ENCODE peak calls at places on chromosomes 11 and 22, in seven cellular contexts. F is mesenchymal stem cell, H is neuronal stem cell, T is H9, W is IMR-90, S is mesendoderm, R is H1. M is an unnamed sample.

GRCh38 chr11:119093951-119094815 is 7.5 kb downstream of the DPAGT1 start:
- DNase-seq in R (peak), F (peak), S (no peak), H (no peak), W (peak), T (no peak), M (peak)

GRCh38 chr11:5937868-5938602 is 4.0 kb upstream of the OR56A3 start:
- DNase-seq in T (no peak), H (no peak), S (no peak), W (no peak), R (no peak), F (no peak), M (peak)

GRCh38 chr11:36069576-36070214 is 125.8 kb downstream of the LDLRAD3 start:
- DNase-seq in H (peak), F (no peak), R (no peak), T (peak), W (no peak), S (peak), M (no peak)

GRCh38 chr11:81802591-81802990 is 931.1 kb downstream of the FAM181B start:
- DNase-seq in R (no peak), F (no peak), H (no peak), S (peak), T (no peak), W (no peak), M (peak)

GRCh38 chr22:36619797-36620390 is 83.7 kb downstream of the CACNG2 start:
- DNase-seq in H (no peak), W (no peak), S (no peak), T (no peak), R (no peak), F (no peak), M (no peak)

GRCh38 chr22:29751139-29751538 is 15.7 kb downstream of the ZMAT5 start:
- DNase-seq in T (no peak), R (no peak), S (no peak), F (no peak), H (no peak), W (peak), M (no peak)

GRCh38 chr11:128544625-128545024 is 42.7 kb downstream of the ETS1 start:
- DNase-seq in W (peak), H (no peak), S (no peak), F (peak), R (no peak), T (no peak), M (no peak)

GRCh38 chr11:56885854-56886253 is 102.9 kb upstream of the OR5AK2 start:
- DNase-seq in T (no peak), H (no peak), W (no peak), R (no peak), S (no peak), F (no peak), M (no peak)

GRCh38 chr11:45651841-45652745 is 13.3 kb downstream of the CHST1 start:
- DNase-seq in W (no peak), R (peak), F (no peak), H (no peak), S (no peak), T (peak), M (no peak)

GRCh38 chr11:116990061-116990473 is 108.2 kb downstream of the SIK3 start:
- DNase-seq in T (no peak), W (peak), S (no peak), R (no peak), F (peak), H (no peak), M (no peak)

GRCh38 chr22:45166935-45167334 is 3.2 kb downstream of the NUP50 start:
- DNase-seq in H (no peak), T (no peak), F (no peak), R (no peak), W (no peak), S (no peak), M (no peak)

GRCh38 chr11:30445056-30445455 is 122.2 kb downstream of the ARL14EP start:
- DNase-seq in H (peak), T (no peak), W (no peak), S (peak), R (no peak), F (no peak), M (no peak)

GRCh38 chr22:34570408-34570807 is 495.6 kb upstream of the ISX start:
- DNase-seq in S (no peak), R (no peak), H (no peak), F (no peak), W (no peak), T (no peak), M (no peak)

GRCh38 chr22:38951734-38952133 is 5.7 kb upstream of the APOBEC3A start:
- DNase-seq in F (no peak), H (no peak), W (no peak), S (no peak), T (no peak), R (no peak), M (no peak)

GRCh38 chr22:38947321-38948112 is 9.9 kb upstream of the APOBEC3A start:
- DNase-seq in F (no peak), T (no peak), R (no peak), S (no peak), H (peak), W (no peak), M (peak)

GRCh38 chr22:38948181-38948940 is 9.0 kb upstream of the APOBEC3A start:
- DNase-seq in F (no peak), H (no peak), S (no peak), T (no peak), R (no peak), W (no peak), M (no peak)

GRCh38 chr22:38950527-38951111 is 6.8 kb upstream of the APOBEC3A start:
- DNase-seq in R (no peak), S (no peak), T (no peak), H (no peak), F (no peak), W (no peak), M (no peak)

GRCh38 chr22:38949889-38950405 is 7.5 kb upstream of the APOBEC3A start:
- DNase-seq in H (no peak), R (no peak), W (no peak), F (no peak), T (no peak), S (no peak), M (no peak)
- H2BK120ac ChIP-seq in H (no peak), R (no peak), W (no peak), F (no peak), T (no peak), S (no peak), M (no peak)

GRCh38 chr22:48779211-48779643 is 1048.4 kb downstream of the BRD1 start:
- DNase-seq in F (no peak), W (no peak), H (no peak), T (no peak), R (peak), S (no peak), M (no peak)
- H2BK120ac ChIP-seq in F (no peak), W (no peak), H (no peak), T (no peak), R (no peak), S (no peak), M (no peak)

DNA sequence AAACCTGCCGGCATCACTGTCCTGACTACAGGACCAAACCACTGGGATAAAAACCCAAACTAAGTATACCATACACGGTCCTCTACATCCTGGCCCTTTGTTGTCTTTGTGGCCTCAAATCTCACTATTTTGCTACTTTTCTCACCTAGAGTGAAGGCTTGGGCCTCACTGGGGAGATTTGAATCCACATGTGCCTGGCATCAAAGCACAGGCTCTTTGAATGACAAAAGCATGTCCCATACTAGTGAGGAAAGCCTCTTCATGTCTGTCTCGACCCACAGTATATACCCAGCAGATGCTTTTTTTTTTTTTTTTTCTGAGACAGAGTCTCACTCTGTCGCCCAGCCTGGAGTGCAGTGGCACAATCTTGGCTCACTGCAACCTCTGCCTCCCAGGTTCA is 72.5 kb upstream of the DRD2 start:
- DNase-seq in S (no peak), F (no peak), T (no peak), H (no peak), W (no peak), R (no peak), M (no peak)
- H2BK120ac ChIP-seq in S (no peak), F (no peak), T (no peak), H (no peak), W (peak), R (no peak), M (no peak)

GRCh38 chr22:19553201-19553600 is 29.0 kb upstream of the CLDN5 start:
- DNase-seq in H (no peak), T (no peak), W (no peak), R (no peak), F (no peak), S (no peak), M (no peak)
- H2BK120ac ChIP-seq in H (no peak), T (no peak), W (no peak), R (no peak), F (no peak), S (no peak), M (no peak)